ENCODE peak calls at places on chromosomes 13 and 19, in four cellular contexts. I is SJCRH30, T is sigmoid colon, C is keratinocyte. G is an unnamed sample. For H3K36me3, the result is how much of the 10 kb centered on the place peaks cover.

GRCh38 chr13:77016241-77016812 is 10.6 kb downstream of the FBXL3 start:
- DNase-seq in T (no peak), C (no peak), I (no peak), G (no peak)

GRCh38 chr13:32001392-32001768 is 30.2 kb upstream of the FRY start:
- DNase-seq in I (peak), T (no peak), C (no peak), G (no peak)

GRCh38 chr13:91105270-91105669 is 242.2 kb upstream of the MIR17HG start:
- DNase-seq in T (no peak), I (no peak), C (no peak), G (no peak)

GRCh38 chr19:45038931-45039893 is at the start of gene CLASRP:
- DNase-seq in C (no peak), I (peak), T (peak), G (peak)

GRCh38 chr13:44402902-44403719 is 29.5 kb downstream of the SERP2 start:
- DNase-seq in I (no peak), C (no peak), T (peak), G (no peak)

GRCh38 chr13:20182231-20182846 is 10.4 kb downstream of the GJB2 start:
- DNase-seq in T (no peak), C (no peak), I (peak), G (no peak)

GRCh38 chr19:18202759-18203407 is 959 bp downstream of the RAB3A start:
- DNase-seq in I (peak), T (peak), C (no peak), G (no peak)

GRCh38 chr19:46890423-46891170 is 29.8 kb downstream of the ARHGAP35 start:
- DNase-seq in I (no peak), C (no peak), T (no peak), G (peak)

GRCh38 chr13:80508031-80508430 is 167.1 kb upstream of the SPRY2 start:
- DNase-seq in T (no peak), C (no peak), I (no peak), G (no peak)

GRCh38 chr13:30870049-30870884 is 35.8 kb upstream of the MEDAG start:
- DNase-seq in C (peak), T (peak), I (peak), G (peak)

GRCh38 chr13:104114111-104114510 is 1047.9 kb upstream of the SLC10A2 start:
- DNase-seq in T (no peak), I (no peak), C (no peak), G (no peak)

GRCh38 chr13:73781384-73781783 is 352.8 kb downstream of the KLF12 start:
- DNase-seq in C (no peak), I (no peak), T (no peak), G (no peak)

GRCh38 chr19:32649751-32650150 is 25.2 kb downstream of the ANKRD27 start:
- DNase-seq in C (no peak), T (no peak), I (no peak), G (no peak)

GRCh38 chr13:114264886-114265611 is 16.4 kb upstream of the UPF3A start:
- DNase-seq in C (no peak), T (no peak), I (no peak), G (no peak)

GRCh38 chr13:114272977-114273376 is 8.4 kb upstream of the UPF3A start:
- DNase-seq in T (no peak), I (no peak), C (no peak), G (no peak)

GRCh38 chr13:114266241-114266640 is 15.2 kb upstream of the UPF3A start:
- DNase-seq in T (no peak), I (no peak), C (no peak), G (no peak)

GRCh38 chr13:114269281-114269770 is 12.1 kb upstream of the UPF3A start:
- DNase-seq in C (no peak), I (no peak), T (no peak), G (no peak)

DNA sequence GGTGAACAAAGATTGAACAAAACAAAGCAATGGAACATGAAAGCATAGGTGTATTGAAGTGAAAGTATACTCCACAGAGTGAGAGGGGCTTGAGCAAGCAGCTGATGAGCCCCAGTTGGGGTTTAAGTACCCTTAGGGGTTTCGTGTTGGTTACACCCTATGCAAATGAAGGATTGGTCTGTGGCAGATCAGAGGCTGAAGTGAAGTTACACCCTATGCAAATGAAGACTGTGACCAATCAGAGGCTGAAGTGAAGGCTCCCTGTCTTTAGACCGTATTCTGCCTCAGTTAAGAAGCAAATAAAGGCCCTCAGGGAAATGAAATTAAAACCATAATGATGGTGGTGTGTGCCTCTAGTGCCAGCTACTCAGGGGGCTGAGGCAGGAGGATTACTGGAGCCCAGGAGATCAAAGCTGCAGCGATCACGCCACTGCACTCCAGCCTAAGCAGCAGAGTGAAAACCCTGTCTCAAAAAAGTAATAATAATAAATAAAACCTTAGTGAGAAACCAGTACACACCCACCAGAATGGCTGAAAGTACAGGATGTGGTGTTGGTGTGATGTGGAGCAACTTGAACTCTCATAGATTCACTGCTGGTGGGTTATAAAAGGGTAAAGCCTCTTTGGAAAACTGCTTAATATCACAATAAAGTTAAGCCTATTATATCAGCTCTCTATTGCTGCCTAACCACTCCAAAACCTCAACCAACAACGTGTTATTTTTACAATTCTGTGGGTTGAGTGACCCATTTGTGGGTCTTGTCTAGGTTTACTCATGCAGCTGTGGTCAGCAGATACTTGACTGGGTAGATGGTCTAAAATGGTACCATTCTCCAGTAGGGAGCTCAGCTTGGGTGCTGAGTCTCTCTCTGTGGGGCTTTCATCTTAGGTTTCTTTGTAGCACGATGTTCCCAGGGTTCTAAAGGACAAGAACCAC is 12.8 kb upstream of the UPF3A start:
- DNase-seq in T (no peak), C (no peak), I (no peak), G (no peak)
- H3K36me3 ChIP-seq in T (half or more), C (under half), I (half or more), G (under half)

GRCh38 chr19:42288881-42289555 is 12.9 kb upstream of the PRR19 start:
- DNase-seq in T (no peak), C (no peak), I (no peak), G (no peak)

GRCh38 chr19:42288411-42288810 is 13.5 kb upstream of the PRR19 start:
- DNase-seq in I (no peak), T (no peak), C (no peak), G (no peak)

GRCh38 chr19:42287017-42287825 is 14.7 kb upstream of the PRR19 start:
- DNase-seq in T (peak), C (no peak), I (no peak), G (no peak)

GRCh38 chr19:42286349-42287016 is 15.4 kb upstream of the PRR19 start:
- DNase-seq in C (no peak), I (no peak), T (peak), G (no peak)

DNA sequence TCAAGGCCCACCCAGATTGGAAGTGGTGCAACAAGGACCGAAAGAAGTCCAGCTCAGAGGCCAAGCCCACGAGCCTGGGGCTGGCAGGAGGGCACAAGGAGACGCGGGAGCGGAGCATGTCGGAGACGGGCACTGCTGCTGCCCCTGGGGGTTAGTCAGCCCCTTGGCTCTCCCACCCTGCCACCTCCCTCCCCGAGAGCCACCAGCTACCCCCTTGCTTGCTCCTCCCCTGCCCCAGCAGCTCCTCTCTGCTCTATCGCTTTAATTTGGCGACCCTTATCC is 14.2 kb upstream of the PRR19 start:
- DNase-seq in I (no peak), C (no peak), T (no peak), G (no peak)
- H3K36me3 ChIP-seq in I (under half), C (under half), T (under half), G (half or more)

GRCh38 chr19:50796634-50797428 is 6.6 kb downstream of the ACP4 start:
- DNase-seq in I (no peak), T (no peak), C (no peak), G (no peak)
- H3K36me3 ChIP-seq in I (half or more), T (under half), C (under half), G (under half)

GRCh38 chr19:2230807-2231533 is 5.2 kb downstream of the PLEKHJ1 start:
- DNase-seq in I (no peak), T (no peak), C (no peak), G (no peak)
- H3K36me3 ChIP-seq in I (under half), T (under half), C (under half), G (under half)

GRCh38 chr19:5927439-5927821 is 13.4 kb downstream of the CAPS start:
- DNase-seq in C (no peak), T (no peak), I (no peak), G (no peak)

GRCh38 chr19:5931251-5931650 is 17.2 kb downstream of the CAPS start:
- DNase-seq in C (no peak), I (no peak), T (no peak), G (no peak)

GRCh38 chr19:5926641-5927438 is 12.8 kb downstream of the CAPS start:
- DNase-seq in T (peak), C (no peak), I (no peak), G (peak)

GRCh38 chr19:5929646-5930045 is 15.6 kb downstream of the CAPS start:
- DNase-seq in C (no peak), T (no peak), I (no peak), G (no peak)

GRCh38 chr19:5929179-5929578 is 15.1 kb downstream of the CAPS start:
- DNase-seq in T (no peak), I (no peak), C (no peak), G (no peak)
- H3K36me3 ChIP-seq in T (under half), I (under half), C (half or more), G (under half)

DNA sequence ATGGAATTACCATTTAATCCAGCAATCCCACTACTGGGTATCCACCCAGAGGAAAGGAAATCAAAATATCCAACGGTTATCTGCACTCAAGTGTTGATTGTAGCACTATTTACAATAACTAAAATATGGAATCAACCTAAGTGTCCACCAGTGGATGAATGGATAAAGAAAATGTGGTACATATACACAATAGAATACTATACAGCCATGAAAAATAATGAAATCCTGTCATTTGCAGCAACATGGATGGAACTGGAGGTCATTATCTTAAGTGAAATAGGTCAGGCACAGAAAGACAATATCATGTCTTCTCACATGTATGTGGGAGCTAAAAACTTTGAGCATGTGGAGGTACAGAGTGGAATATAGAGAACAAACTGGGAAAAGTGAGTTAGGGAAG is 92.9 kb upstream of the ARHGEF7 start:
- DNase-seq in C (no peak), I (no peak), T (no peak), G (no peak)
- H3K36me3 ChIP-seq in C (under half), I (under half), T (under half), G (under half)

GRCh38 chr19:35276706-35277281 is 5.5 kb upstream of the HAMP start:
- DNase-seq in T (no peak), C (no peak), I (no peak), G (no peak)

GRCh38 chr19:35273686-35274259 is 5.0 kb downstream of the USF2 start:
- DNase-seq in T (no peak), I (no peak), C (no peak), G (no peak)

GRCh38 chr19:35272954-35273649 is 4.3 kb downstream of the USF2 start:
- DNase-seq in I (no peak), T (no peak), C (no peak), G (no peak)

GRCh38 chr19:35272122-35272715 is 3.5 kb downstream of the USF2 start:
- DNase-seq in T (no peak), C (no peak), I (no peak), G (no peak)

DNA sequence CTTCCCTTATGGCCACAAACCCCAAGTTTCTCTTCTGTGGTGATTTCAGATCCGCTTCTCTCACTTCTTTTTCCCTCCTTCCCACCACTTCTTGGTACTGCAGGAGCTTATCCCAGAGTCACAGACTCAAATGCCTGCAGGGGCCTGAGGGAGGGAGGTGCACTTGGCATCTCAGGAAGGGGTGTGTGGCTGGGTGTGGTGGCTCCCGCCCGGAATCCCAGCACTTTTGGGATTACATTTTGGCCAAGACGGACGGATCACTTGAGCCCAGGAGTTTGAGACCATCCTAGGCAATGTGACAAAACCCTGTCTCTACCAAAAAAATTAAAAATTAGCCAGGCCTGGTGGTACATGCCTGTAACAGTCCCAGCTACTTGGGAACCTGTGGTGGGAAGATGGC is 5.6 kb downstream of the USF2 start:
- DNase-seq in C (no peak), I (no peak), T (no peak), G (no peak)
- H3K36me3 ChIP-seq in C (under half), I (under half), T (half or more), G (under half)

DNA sequence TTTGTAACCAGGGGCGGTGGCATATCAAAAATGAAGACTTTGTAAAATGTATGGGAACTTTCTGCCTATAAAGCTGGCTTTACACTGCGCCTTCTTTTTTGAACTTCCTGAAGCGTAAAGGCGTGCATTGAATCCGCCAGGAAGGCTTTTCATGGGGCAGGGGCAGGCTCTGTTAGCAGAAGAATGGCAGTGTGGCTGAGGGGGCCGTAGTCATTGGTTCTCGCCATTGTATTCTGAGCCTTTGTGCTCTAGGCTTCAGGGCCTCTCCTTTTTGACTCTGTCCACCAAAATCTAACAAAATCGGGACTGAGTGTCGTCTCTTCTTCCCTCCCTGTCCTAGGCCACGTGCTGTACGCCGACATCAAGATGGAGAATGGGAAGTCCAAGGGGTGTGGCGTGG is 14.1 kb downstream of the PRAM1 start:
- DNase-seq in I (no peak), T (no peak), C (no peak), G (no peak)
- H3K36me3 ChIP-seq in I (half or more), T (under half), C (under half), G (under half)

DNA sequence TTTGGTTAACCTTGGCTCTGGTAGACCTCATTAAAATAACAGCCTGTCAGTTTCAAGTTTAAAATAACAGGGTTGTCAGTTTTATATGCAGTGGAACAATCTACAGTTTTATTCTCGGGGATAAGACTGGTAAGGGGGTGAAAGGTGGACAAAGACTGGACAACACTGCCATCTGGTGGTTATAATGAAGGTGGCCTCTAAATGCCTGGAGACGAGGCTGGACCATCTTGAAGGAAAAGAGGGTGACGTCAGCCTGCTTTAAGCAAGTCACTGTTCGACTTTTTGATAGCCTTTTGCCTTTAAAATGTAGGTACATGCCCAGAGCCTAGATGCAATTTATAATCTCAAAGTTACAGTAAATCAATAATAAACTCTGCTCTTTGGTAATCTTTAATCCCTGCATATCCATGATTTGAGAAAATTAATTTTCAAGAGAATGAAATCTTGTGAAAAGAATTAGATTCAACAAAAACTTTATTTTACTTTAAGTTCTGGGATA is 117.0 kb downstream of the DCT start:
- DNase-seq in I (peak), T (peak), C (peak), G (peak)
- H3K36me3 ChIP-seq in I (under half), T (under half), C (under half), G (under half)